ENCODE peak calls at places on chromosomes 11 and 22, in seven cellular contexts. One of them, this sample, is unnamed.
A peak's percentile ranks its signal among the peaks of the same experiment; 100 is the strongest.

GRCh38 chr11:47705722-47706121 is 9.4 kb downstream of the AGBL2 start:
- DNase-seq in fibroblast of the aortic adventitia: no peak
- DNase-seq in lung: no peak
- DNase-seq in GM12865: no peak
- DNase-seq in fibroblast of pulmonary artery: no peak
- DNase-seq in progenitor cell of endocrine pancreas: no peak
- DNase-seq in epithelial cell of esophagus: no peak
- DNase-seq in this sample: no peak

GRCh38 chr11:100890779-100891178 is 203.7 kb downstream of the ARHGAP42 start:
- DNase-seq in fibroblast of the aortic adventitia: peak; percentile 88
- DNase-seq in lung: no peak
- DNase-seq in GM12865: no peak
- DNase-seq in fibroblast of pulmonary artery: peak; percentile 78
- DNase-seq in progenitor cell of endocrine pancreas: no peak
- DNase-seq in epithelial cell of esophagus: no peak
- DNase-seq in this sample: no peak

GRCh38 chr11:2885676-2886081 is at the start of gene CDKN1C:
- DNase-seq in fibroblast of the aortic adventitia: peak; percentile 81
- DNase-seq in lung: peak; percentile 86
- DNase-seq in GM12865: peak; percentile 76
- DNase-seq in fibroblast of pulmonary artery: peak; percentile 83
- DNase-seq in progenitor cell of endocrine pancreas: peak; percentile 83
- DNase-seq in epithelial cell of esophagus: peak; percentile 77
- DNase-seq in this sample: peak; percentile 95

GRCh38 chr11:64792482-64792881 is 10.5 kb downstream of the MAP4K2 start:
- DNase-seq in fibroblast of the aortic adventitia: no peak
- DNase-seq in lung: no peak
- DNase-seq in GM12865: no peak
- DNase-seq in fibroblast of pulmonary artery: no peak
- DNase-seq in progenitor cell of endocrine pancreas: no peak
- DNase-seq in epithelial cell of esophagus: no peak
- DNase-seq in this sample: no peak

GRCh38 chr22:38828616-38829205 is 15.1 kb downstream of the NPTXR start:
- DNase-seq in fibroblast of the aortic adventitia: no peak
- DNase-seq in lung: no peak
- DNase-seq in GM12865: no peak
- DNase-seq in fibroblast of pulmonary artery: no peak
- DNase-seq in progenitor cell of endocrine pancreas: no peak
- DNase-seq in epithelial cell of esophagus: no peak
- DNase-seq in this sample: no peak

GRCh38 chr22:46539169-46539568 is 1.7 kb upstream of the CELSR1 start:
- DNase-seq in fibroblast of the aortic adventitia: no peak
- DNase-seq in lung: peak; percentile 66
- DNase-seq in GM12865: no peak
- DNase-seq in fibroblast of pulmonary artery: no peak
- DNase-seq in progenitor cell of endocrine pancreas: no peak
- DNase-seq in epithelial cell of esophagus: peak; percentile 76
- DNase-seq in this sample: no peak

GRCh38 chr22:23397008-23397617 is 183.0 kb downstream of the IGLL1 start:
- DNase-seq in fibroblast of the aortic adventitia: no peak
- DNase-seq in lung: no peak
- DNase-seq in GM12865: no peak
- DNase-seq in fibroblast of pulmonary artery: no peak
- DNase-seq in progenitor cell of endocrine pancreas: no peak
- DNase-seq in epithelial cell of esophagus: no peak
- DNase-seq in this sample: no peak

GRCh38 chr11:15742626-15743243 is 613.6 kb downstream of the SOX6 start:
- DNase-seq in fibroblast of the aortic adventitia: peak; percentile 16
- DNase-seq in lung: no peak
- DNase-seq in GM12865: no peak
- DNase-seq in fibroblast of pulmonary artery: peak; percentile 36
- DNase-seq in progenitor cell of endocrine pancreas: no peak
- DNase-seq in epithelial cell of esophagus: peak; percentile 10
- DNase-seq in this sample: no peak

GRCh38 chr11:60133917-60134316 is 45.5 kb downstream of the MS4A2 start:
- DNase-seq in fibroblast of the aortic adventitia: no peak
- DNase-seq in lung: no peak
- DNase-seq in GM12865: no peak
- DNase-seq in fibroblast of pulmonary artery: no peak
- DNase-seq in progenitor cell of endocrine pancreas: no peak
- DNase-seq in epithelial cell of esophagus: no peak
- DNase-seq in this sample: no peak

GRCh38 chr11:31932879-31933278 is 121.8 kb upstream of the PAX6 start:
- DNase-seq in fibroblast of the aortic adventitia: no peak
- DNase-seq in lung: no peak
- DNase-seq in GM12865: no peak
- DNase-seq in fibroblast of pulmonary artery: no peak
- DNase-seq in progenitor cell of endocrine pancreas: no peak
- DNase-seq in epithelial cell of esophagus: no peak
- DNase-seq in this sample: no peak

GRCh38 chr11:119741369-119742262 is 12.6 kb upstream of the NECTIN1 start:
- DNase-seq in fibroblast of the aortic adventitia: no peak
- DNase-seq in lung: no peak
- DNase-seq in GM12865: peak; percentile 51
- DNase-seq in fibroblast of pulmonary artery: peak; percentile 27
- DNase-seq in progenitor cell of endocrine pancreas: peak; percentile 53
- DNase-seq in epithelial cell of esophagus: peak; percentile 37
- DNase-seq in this sample: no peak

GRCh38 chr11:7522106-7522505 is 8.3 kb downstream of the PPFIBP2 start:
- DNase-seq in fibroblast of the aortic adventitia: no peak
- DNase-seq in lung: no peak
- DNase-seq in GM12865: no peak
- DNase-seq in fibroblast of pulmonary artery: no peak
- DNase-seq in progenitor cell of endocrine pancreas: no peak
- DNase-seq in epithelial cell of esophagus: no peak
- DNase-seq in this sample: no peak

GRCh38 chr22:49301398-49302149 is 526.1 kb downstream of the BRD1 start:
- DNase-seq in fibroblast of the aortic adventitia: no peak
- DNase-seq in lung: no peak
- DNase-seq in GM12865: no peak
- DNase-seq in fibroblast of pulmonary artery: no peak
- DNase-seq in progenitor cell of endocrine pancreas: peak; percentile 8
- DNase-seq in epithelial cell of esophagus: no peak
- DNase-seq in this sample: peak; percentile 65

DNA sequence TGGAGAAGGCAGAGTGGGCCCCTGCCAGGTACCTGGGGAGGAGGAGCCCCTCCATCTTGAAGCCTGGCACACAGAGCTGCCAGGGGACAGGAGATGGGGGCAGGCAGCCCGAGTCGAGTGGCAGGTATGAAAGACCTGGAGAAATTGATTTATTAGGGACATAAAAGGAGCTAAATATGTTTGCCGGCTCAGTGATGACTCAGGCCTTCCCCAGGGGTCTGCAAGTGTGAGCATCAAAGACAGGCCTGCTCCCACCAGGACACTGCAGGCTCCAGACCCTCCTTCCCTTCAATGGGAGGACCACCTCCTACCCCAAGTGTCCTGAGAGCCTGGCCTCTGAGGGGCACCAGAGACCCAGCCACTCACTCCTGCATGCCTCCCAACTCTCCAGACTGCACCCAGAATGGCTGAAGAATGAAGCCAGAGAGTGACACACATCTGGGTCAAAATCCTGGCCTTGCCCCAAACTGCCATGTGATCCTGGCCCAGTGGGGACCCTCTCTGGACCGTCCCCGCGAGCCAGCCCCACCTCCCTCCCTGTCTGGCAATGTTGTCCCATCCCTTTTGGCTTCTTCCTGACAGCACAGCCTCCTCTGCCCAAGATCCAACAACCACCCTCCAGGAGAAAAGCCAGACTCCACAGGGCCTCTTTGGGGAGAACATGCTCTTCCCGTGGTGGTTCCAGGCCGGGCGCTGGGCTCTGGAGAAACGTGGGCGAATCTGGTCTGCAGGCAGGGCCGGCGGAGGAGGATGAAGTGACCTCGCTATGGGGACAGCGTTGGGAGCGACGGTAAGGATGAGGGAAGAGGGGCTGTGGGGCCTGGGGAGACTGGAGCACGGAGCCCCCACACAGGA is 36.2 kb downstream of the CYTH4 start:
- DNase-seq in fibroblast of the aortic adventitia: no peak
- DNase-seq in lung: no peak
- DNase-seq in GM12865: no peak
- DNase-seq in fibroblast of pulmonary artery: no peak
- DNase-seq in progenitor cell of endocrine pancreas: no peak
- DNase-seq in epithelial cell of esophagus: no peak
- DNase-seq in this sample: no peak
- TF ChIP-seq CTCF in fibroblast of the aortic adventitia: no peak
- TF ChIP-seq CTCF in lung: no peak
- TF ChIP-seq CTCF in GM12865: no peak
- TF ChIP-seq CTCF in fibroblast of pulmonary artery: no peak
- TF ChIP-seq CTCF in progenitor cell of endocrine pancreas: no peak
- TF ChIP-seq CTCF in epithelial cell of esophagus: no peak
- TF ChIP-seq CTCF in this sample: no peak

GRCh38 chr11:45599161-45599943 is 66.1 kb downstream of the CHST1 start:
- DNase-seq in fibroblast of the aortic adventitia: no peak
- DNase-seq in lung: no peak
- DNase-seq in GM12865: no peak
- DNase-seq in fibroblast of pulmonary artery: no peak
- DNase-seq in progenitor cell of endocrine pancreas: no peak
- DNase-seq in epithelial cell of esophagus: no peak
- DNase-seq in this sample: no peak

GRCh38 chr11:45592581-45592980 is 72.8 kb downstream of the CHST1 start:
- DNase-seq in fibroblast of the aortic adventitia: no peak
- DNase-seq in lung: no peak
- DNase-seq in GM12865: no peak
- DNase-seq in fibroblast of pulmonary artery: no peak
- DNase-seq in progenitor cell of endocrine pancreas: no peak
- DNase-seq in epithelial cell of esophagus: no peak
- DNase-seq in this sample: no peak

GRCh38 chr11:45596571-45596970 is 68.9 kb downstream of the CHST1 start:
- DNase-seq in fibroblast of the aortic adventitia: no peak
- DNase-seq in lung: no peak
- DNase-seq in GM12865: no peak
- DNase-seq in fibroblast of pulmonary artery: no peak
- DNase-seq in progenitor cell of endocrine pancreas: no peak
- DNase-seq in epithelial cell of esophagus: no peak
- DNase-seq in this sample: no peak

GRCh38 chr11:45593992-45594391 is 71.4 kb downstream of the CHST1 start:
- DNase-seq in fibroblast of the aortic adventitia: no peak
- DNase-seq in lung: no peak
- DNase-seq in GM12865: peak; percentile 9
- DNase-seq in fibroblast of pulmonary artery: no peak
- DNase-seq in progenitor cell of endocrine pancreas: no peak
- DNase-seq in epithelial cell of esophagus: no peak
- DNase-seq in this sample: no peak

DNA sequence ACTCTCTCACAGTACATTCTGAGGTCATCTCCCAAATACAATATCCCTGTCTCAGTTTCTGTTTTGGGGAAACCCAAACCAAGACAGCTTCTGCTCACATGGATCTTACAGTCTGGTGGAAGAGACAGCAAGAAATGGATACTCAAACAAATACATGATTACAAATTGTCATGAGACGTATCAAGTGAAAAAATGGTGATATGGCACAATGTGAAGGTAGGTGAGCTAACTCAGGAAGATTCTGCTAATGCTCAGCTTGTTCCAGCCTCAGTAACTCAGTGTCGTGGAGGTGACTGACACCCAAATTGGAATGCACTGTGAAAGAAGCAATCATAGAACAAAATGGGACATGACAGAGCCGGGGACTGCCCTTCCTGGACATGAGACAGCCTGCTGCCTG is 68.3 kb downstream of the CHST1 start:
- DNase-seq in fibroblast of the aortic adventitia: no peak
- DNase-seq in lung: no peak
- DNase-seq in GM12865: no peak
- DNase-seq in fibroblast of pulmonary artery: no peak
- DNase-seq in progenitor cell of endocrine pancreas: no peak
- DNase-seq in epithelial cell of esophagus: no peak
- DNase-seq in this sample: no peak
- TF ChIP-seq CTCF in fibroblast of the aortic adventitia: no peak
- TF ChIP-seq CTCF in lung: no peak
- TF ChIP-seq CTCF in GM12865: no peak
- TF ChIP-seq CTCF in fibroblast of pulmonary artery: no peak
- TF ChIP-seq CTCF in progenitor cell of endocrine pancreas: no peak
- TF ChIP-seq CTCF in epithelial cell of esophagus: no peak
- TF ChIP-seq CTCF in this sample: no peak

DNA sequence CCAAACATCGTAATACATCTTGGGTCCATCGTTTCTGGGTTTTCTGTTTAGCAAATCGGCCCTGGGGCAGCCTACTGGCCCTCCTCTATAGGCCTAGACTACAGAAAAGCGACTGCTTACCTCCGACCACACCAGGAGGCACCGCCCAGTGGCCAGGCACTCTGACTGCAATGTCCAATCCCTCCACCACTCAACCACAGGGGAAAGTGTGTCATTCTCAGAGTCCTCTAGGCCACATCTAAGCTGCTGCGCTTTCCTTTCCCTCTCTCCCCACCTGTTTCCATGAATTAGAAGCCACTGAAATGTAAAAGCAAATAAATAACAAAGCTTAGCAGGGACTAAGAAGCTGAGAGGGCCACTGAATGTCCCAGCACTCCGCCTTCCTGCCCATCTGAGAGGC is 50.2 kb upstream of the FLI1 start:
- DNase-seq in fibroblast of the aortic adventitia: no peak
- DNase-seq in lung: no peak
- DNase-seq in GM12865: no peak
- DNase-seq in fibroblast of pulmonary artery: no peak
- DNase-seq in progenitor cell of endocrine pancreas: no peak
- DNase-seq in epithelial cell of esophagus: no peak
- DNase-seq in this sample: no peak
- TF ChIP-seq CTCF in fibroblast of the aortic adventitia: no peak
- TF ChIP-seq CTCF in lung: no peak
- TF ChIP-seq CTCF in GM12865: no peak
- TF ChIP-seq CTCF in fibroblast of pulmonary artery: no peak
- TF ChIP-seq CTCF in progenitor cell of endocrine pancreas: peak; percentile 14
- TF ChIP-seq CTCF in epithelial cell of esophagus: no peak
- TF ChIP-seq CTCF in this sample: no peak

GRCh38 chr11:94997437-94997836 is 23.9 kb downstream of the KDM4D start:
- DNase-seq in fibroblast of the aortic adventitia: no peak
- DNase-seq in lung: no peak
- DNase-seq in GM12865: no peak
- DNase-seq in fibroblast of pulmonary artery: no peak
- DNase-seq in progenitor cell of endocrine pancreas: no peak
- DNase-seq in epithelial cell of esophagus: no peak
- DNase-seq in this sample: no peak
- TF ChIP-seq CTCF in fibroblast of the aortic adventitia: peak; percentile 10
- TF ChIP-seq CTCF in lung: no peak
- TF ChIP-seq CTCF in GM12865: no peak
- TF ChIP-seq CTCF in fibroblast of pulmonary artery: no peak
- TF ChIP-seq CTCF in progenitor cell of endocrine pancreas: peak; percentile 21
- TF ChIP-seq CTCF in epithelial cell of esophagus: peak; percentile 27
- TF ChIP-seq CTCF in this sample: peak; percentile 41

GRCh38 chr11:102914238-102915043 is 39.7 kb upstream of the MMP12 start:
- DNase-seq in fibroblast of the aortic adventitia: peak; percentile 80
- DNase-seq in lung: no peak
- DNase-seq in GM12865: peak; percentile 15
- DNase-seq in fibroblast of pulmonary artery: peak; percentile 67
- DNase-seq in progenitor cell of endocrine pancreas: no peak
- DNase-seq in epithelial cell of esophagus: peak; percentile 57
- DNase-seq in this sample: no peak
- TF ChIP-seq CTCF in fibroblast of the aortic adventitia: peak; percentile 89
- TF ChIP-seq CTCF in lung: peak; percentile 5
- TF ChIP-seq CTCF in GM12865: peak; percentile 38
- TF ChIP-seq CTCF in fibroblast of pulmonary artery: peak; percentile 81
- TF ChIP-seq CTCF in progenitor cell of endocrine pancreas: peak; percentile 62
- TF ChIP-seq CTCF in epithelial cell of esophagus: peak; percentile 81
- TF ChIP-seq CTCF in this sample: peak; percentile 70

DNA sequence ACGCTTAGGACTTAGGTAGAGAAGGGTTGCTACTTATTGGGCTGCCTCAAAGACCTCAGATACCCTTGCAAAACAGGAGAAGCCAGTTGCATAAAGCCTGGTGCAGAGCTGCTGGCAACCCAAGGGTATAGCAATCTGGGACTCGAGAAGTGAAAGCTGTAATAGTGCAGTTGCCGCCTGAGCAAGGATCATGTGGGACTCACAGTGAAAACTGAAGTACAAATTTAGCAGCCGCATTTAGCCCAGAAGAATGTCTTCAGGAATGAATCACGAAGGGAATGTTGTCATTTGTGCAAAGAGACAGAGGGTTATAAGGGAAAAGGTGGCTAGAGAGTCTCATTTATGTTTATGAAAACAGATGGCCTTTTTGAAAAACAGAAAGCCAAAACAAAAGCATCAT is 267.2 kb downstream of the TENM4 start:
- DNase-seq in fibroblast of the aortic adventitia: peak; percentile 74
- DNase-seq in lung: no peak
- DNase-seq in GM12865: no peak
- DNase-seq in fibroblast of pulmonary artery: peak; percentile 18
- DNase-seq in progenitor cell of endocrine pancreas: no peak
- DNase-seq in epithelial cell of esophagus: peak; percentile 27
- DNase-seq in this sample: no peak
- TF ChIP-seq CTCF in fibroblast of the aortic adventitia: no peak
- TF ChIP-seq CTCF in lung: no peak
- TF ChIP-seq CTCF in GM12865: no peak
- TF ChIP-seq CTCF in fibroblast of pulmonary artery: no peak
- TF ChIP-seq CTCF in progenitor cell of endocrine pancreas: no peak
- TF ChIP-seq CTCF in epithelial cell of esophagus: no peak
- TF ChIP-seq CTCF in this sample: no peak